ENCODE peak calls at places on chromosomes 1 and 21, in seven cellular contexts. D is GM20000; E is stimulated activated naive CD8-positive, alpha-beta T cell treated with anti-CD3 and anti-CD28 coated beads, Interleukin-15, amount 100 ng/mL, for 72 hours; I is left colon; N is SIG-M5; M is BJ; F is MCF 10A. B is an unnamed sample.
A peak's percentile ranks its signal among the peaks of the same experiment; 100 is the strongest.

GRCh38 chr1:169804941-169805340 is 10.2 kb upstream of the METTL18 start:
- DNase-seq in E (no peak), I (no peak), N (no peak), D (no peak), M (no peak), F (no peak), B (no peak)

GRCh38 chr21:42684109-42684916 is 30.9 kb downstream of the PDE9A start:
- DNase-seq in D (no peak), M (no peak), F (peak; percentile 40), I (no peak), N (no peak), E (peak; percentile 58), B (no peak)

GRCh38 chr1:93810316-93810715 is 68.7 kb downstream of the DNTTIP2 start:
- DNase-seq in I (no peak), F (no peak), M (peak; percentile 30), D (no peak), N (no peak), E (no peak), B (no peak)

GRCh38 chr21:38486221-38486620 is 12.1 kb downstream of the ERG start:
- DNase-seq in N (no peak), F (peak; percentile 65), I (no peak), M (no peak), E (no peak), D (no peak), B (no peak)

GRCh38 chr1:208047476-208047934 is 136.6 kb upstream of the CD34 start:
- DNase-seq in E (no peak), D (no peak), I (peak; percentile 44), N (no peak), F (peak; percentile 12), M (no peak), B (no peak)

GRCh38 chr1:182615468-182616129 is 11.4 kb upstream of the RGS16 start:
- DNase-seq in E (peak; percentile 90), I (peak; percentile 50), N (peak; percentile 68), D (no peak), F (peak; percentile 38), M (no peak), B (no peak)

GRCh38 chr1:208921259-208921658 is 662.3 kb upstream of the CAMK1G start:
- DNase-seq in D (no peak), M (no peak), F (no peak), E (no peak), I (no peak), N (no peak), B (no peak)

GRCh38 chr1:3428899-3429298 is 25.6 kb upstream of the ARHGEF16 start:
- DNase-seq in F (no peak), M (no peak), I (no peak), E (no peak), N (no peak), D (no peak), B (no peak)

GRCh38 chr1:68384321-68384813 is 65.4 kb downstream of the RPE65 start:
- DNase-seq in D (no peak), F (peak; percentile 98), I (no peak), E (no peak), N (no peak), M (peak; percentile 100), B (no peak)

GRCh38 chr1:246157516-246157915 is 349.6 kb downstream of the SMYD3 start:
- DNase-seq in E (no peak), I (no peak), M (no peak), F (peak; percentile 34), D (no peak), N (peak; percentile 74), B (no peak)

GRCh38 chr1:94772230-94772641 is 47.9 kb upstream of the SLC44A3 start:
- DNase-seq in D (no peak), F (no peak), I (no peak), E (no peak), M (no peak), N (no peak), B (no peak)

GRCh38 chr1:47722909-47723580 is 274.1 kb downstream of the TRABD2B start:
- DNase-seq in M (no peak), I (peak; percentile 86), N (no peak), E (no peak), F (peak; percentile 40), D (peak; percentile 8), B (no peak)

GRCh38 chr1:211132681-211133392 is 1.1 kb downstream of the KCNH1 start:
- DNase-seq in M (no peak), D (no peak), I (no peak), F (no peak), N (no peak), E (no peak), B (no peak)

B was measured in cortex of kidney.